ENCODE peak calls at places on chromosomes 2 and 18, in four cellular contexts. R, U, F and B are unnamed samples. For H3K27me3, the result is how much of the 10 kb centered on the place peaks cover.

GRCh38 chr2:9297807-9298206 is 91.2 kb downstream of the ASAP2 start:
- DNase-seq in U (no peak), R (no peak), F (no peak), B (no peak)

GRCh38 chr2:134727385-134727784 is 8.6 kb upstream of the TMEM163 start:
- DNase-seq in R (peak), F (no peak), U (no peak), B (peak)

GRCh38 chr18:44423826-44424225 is 256.9 kb upstream of the SETBP1 start:
- DNase-seq in U (no peak), F (no peak), R (no peak), B (no peak)

GRCh38 chr18:11336241-11336640 is 186.9 kb upstream of the PIEZO2 start:
- DNase-seq in R (no peak), U (no peak), F (no peak), B (no peak)

GRCh38 chr2:236101311-236101950 is 66.8 kb downstream of the GBX2 start:
- DNase-seq in F (no peak), R (no peak), U (no peak), B (no peak)

GRCh38 chr2:76867854-76868253 is 654.3 kb downstream of the LRRTM4 start:
- DNase-seq in R (no peak), U (peak), F (no peak), B (peak)

GRCh38 chr2:184646177-184646576 is 47.8 kb downstream of the ZNF804A start:
- DNase-seq in F (no peak), R (peak), U (peak), B (peak)

GRCh38 chr2:81324046-81324445 is 1019.5 kb upstream of the LRRTM1 start:
- DNase-seq in F (no peak), R (peak), U (no peak), B (peak)

GRCh38 chr2:8517850-8518480 is 163.9 kb upstream of the ID2 start:
- DNase-seq in R (no peak), F (peak), U (no peak), B (no peak)

DNA sequence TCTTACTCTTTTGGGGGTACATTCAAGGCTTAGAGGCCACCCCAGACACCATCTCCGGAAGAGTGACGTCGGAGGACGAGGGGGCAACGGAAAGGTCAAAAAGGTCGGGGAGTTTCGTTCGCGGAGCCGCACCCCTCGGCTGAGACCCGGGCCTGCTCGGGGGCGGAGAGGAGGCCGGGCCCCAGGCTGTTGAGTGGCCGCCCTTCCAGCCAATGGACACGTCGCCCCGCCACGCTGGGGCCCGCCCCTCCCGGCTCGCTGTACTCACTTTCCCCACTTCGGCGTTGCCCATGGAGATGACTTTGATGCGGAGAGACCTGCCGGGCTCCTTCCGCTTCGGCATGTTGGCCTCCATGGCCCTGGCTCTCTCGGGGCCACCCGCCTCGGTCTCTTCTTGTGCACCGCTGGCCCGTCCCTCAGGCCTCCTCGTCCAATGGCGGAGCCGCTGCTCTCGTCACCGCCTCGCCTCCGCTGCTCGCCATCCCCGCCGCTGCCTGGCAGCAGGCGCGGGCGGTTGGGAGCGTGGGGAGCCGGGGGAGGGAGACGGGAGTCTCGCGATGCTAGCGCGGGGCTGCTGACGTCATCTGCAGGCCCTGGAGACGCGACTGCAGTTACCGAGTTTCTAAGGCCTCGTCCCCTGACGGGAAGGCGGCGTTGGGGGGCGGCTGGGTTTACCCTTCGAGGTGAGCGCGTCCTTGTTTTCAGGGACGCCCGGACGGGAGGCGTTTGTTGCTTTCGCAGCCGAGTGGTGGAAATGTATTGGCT is at the start of gene DNAJC27:
- DNase-seq in F (peak), U (peak), R (peak), B (peak)
- H3K14ac ChIP-seq in F (peak), U (peak), R (peak), B (peak)

DNA sequence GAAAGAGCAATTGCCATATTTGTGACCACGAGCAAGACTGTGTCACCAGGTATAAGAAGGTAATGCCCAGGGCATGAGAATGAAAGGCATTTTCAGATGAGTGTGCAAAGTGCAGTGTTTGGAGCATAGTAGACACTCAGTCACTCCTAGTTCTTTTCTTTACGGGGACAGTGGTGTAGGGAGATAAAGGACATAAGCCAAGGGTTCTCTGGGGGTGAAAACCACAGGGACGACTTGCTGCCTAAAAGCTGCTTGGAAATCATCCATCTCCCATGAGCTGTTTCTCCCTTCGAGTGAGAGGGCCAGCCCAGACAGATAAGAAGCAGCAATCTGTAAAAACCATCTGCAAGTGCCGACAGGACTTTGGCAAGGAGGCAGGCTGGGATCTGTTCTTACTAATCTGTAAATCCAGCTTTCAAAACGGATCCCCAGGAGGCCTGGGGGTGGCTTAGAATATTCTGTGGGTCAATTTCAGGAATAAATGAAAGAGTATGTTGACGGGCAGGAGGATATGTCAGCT is 221.6 kb downstream of the LPIN1 start:
- DNase-seq in U (peak), F (no peak), R (no peak), B (peak)
- H3K27me3 ChIP-seq in U (under half), F (under half), R (under half), B (under half)

GRCh38 chr2:71126957-71127356 is 3.1 kb downstream of the MCEE start:
- DNase-seq in R (no peak), F (no peak), U (no peak), B (no peak)

GRCh38 chr2:71133603-71134002 is 3.2 kb downstream of the MPHOSPH10 start:
- DNase-seq in F (no peak), U (no peak), R (no peak), B (no peak)

GRCh38 chr2:71129891-71130324 is at the start of gene MCEE:
- DNase-seq in R (peak), F (peak), U (peak), B (peak)

GRCh38 chr2:71129114-71129890 is 727 bp downstream of the MCEE start:
- DNase-seq in R (peak), F (no peak), U (peak), B (peak)

DNA sequence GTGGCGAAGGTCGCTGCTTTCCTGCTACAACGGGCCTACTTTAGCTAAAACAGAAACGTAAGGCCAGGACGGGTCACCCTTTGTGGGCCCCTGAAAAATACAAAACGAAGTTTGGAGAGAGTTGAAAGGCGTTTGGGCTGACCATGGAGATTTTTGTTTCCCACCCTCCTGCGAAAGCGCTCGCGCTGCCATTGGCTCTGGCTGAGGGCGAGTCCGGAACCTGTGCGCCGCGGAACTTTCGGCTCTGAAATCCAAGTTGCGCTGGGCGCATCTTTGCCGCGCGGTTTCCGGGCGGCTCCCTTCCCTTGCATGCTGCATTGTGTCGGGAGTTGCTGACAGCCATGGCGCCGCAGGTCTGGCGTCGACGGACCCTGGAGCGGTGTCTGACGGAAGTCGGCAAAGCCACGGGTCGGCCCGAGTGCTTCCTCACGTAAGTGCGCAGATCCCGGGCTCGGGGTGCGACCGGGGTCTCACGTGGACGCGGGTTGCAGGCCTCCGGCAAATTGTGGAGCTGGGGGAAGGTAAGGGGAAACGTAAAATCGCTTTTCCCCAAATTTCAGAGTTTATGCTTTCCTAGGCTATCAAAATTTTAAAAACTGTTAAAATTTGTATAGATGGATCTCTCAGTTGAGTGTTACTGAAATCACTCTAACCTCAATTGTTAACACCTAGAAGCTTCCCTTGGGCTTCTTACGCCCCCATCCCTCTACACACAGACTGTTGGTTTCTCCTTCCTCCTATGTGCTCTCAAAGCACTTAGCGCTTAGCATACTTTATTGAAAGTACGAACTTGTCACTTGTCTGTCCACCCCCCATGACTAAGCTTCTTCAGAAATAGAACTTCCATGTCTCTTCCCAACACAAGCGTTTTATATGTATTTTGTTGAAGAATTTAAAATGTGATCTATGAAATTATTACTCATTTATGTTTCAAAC is at the start of gene MPHOSPH10:
- DNase-seq in R (peak), F (peak), U (peak), B (peak)
- H3K14ac ChIP-seq in R (peak), F (peak), U (peak), B (peak)

GRCh38 chr18:24672165-24672950 is 211.9 kb downstream of the HRH4 start:
- DNase-seq in U (peak), F (no peak), R (no peak), B (peak)
- H3K27me3 ChIP-seq in U (under half), F (under half), R (under half), B (under half)

GRCh38 chr2:112830469-112830868 is 6.1 kb downstream of the IL1B start:
- DNase-seq in U (no peak), F (no peak), R (no peak), B (no peak)

GRCh38 chr2:112831380-112831930 is 5.1 kb downstream of the IL1B start:
- DNase-seq in U (no peak), R (no peak), F (no peak), B (no peak)

GRCh38 chr2:112827786-112828185 is 8.8 kb downstream of the IL1B start:
- DNase-seq in U (no peak), F (no peak), R (no peak), B (no peak)

GRCh38 chr2:112829931-112830330 is 6.6 kb downstream of the IL1B start:
- DNase-seq in R (no peak), F (no peak), U (no peak), B (no peak)

GRCh38 chr2:112829247-112829646 is 7.3 kb downstream of the IL1B start:
- DNase-seq in R (no peak), F (no peak), U (no peak), B (no peak)
- H3K14ac ChIP-seq in R (no peak), F (no peak), U (no peak), B (no peak)

GRCh38 chr2:218997730-218998129 is 4.5 kb upstream of the CRYBA2 start:
- DNase-seq in U (no peak), R (no peak), F (no peak), B (no peak)
- H3K27me3 ChIP-seq in U (half or more), R (half or more), F (half or more), B (half or more)

DNA sequence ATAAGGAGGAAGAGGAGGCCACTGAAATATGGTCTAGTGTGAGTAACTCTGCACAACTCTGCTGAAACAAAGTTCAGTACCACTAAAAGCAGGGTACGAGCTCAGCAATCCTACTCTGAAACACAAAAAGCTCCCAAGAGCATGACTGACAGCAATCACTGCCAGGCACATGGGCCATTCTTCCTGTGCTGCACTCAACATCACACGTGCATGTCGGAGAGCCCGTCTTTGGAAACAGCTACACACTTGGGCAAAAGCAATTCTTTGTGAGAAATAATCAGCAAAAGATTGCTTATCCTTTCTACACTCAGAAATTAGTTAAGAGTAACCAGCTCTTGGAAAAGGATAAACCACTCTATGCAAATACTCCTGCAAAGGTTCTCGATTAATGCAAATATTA is 145.2 kb downstream of the HDAC4 start:
- DNase-seq in F (no peak), U (no peak), R (no peak), B (no peak)
- H3K14ac ChIP-seq in F (no peak), U (no peak), R (no peak), B (no peak)

GRCh38 chr2:127082974-127083373 is 24.0 kb downstream of the BIN1 start:
- DNase-seq in F (no peak), R (no peak), U (peak), B (peak)
- H3K27me3 ChIP-seq in F (under half), R (under half), U (under half), B (under half)

GRCh38 chr2:205685314-205686230 is 3.3 kb downstream of the NRP2 start:
- DNase-seq in U (peak), R (peak), F (no peak), B (peak)
- H3K14ac ChIP-seq in U (peak), R (peak), F (peak), B (no peak)